ENCODE peak calls at places on chromosome 15, in five cellular contexts. J is CD8-positive, alpha-beta T cell; Q is iris pigment epithelial cell; W is colonic mucosa; X is iPS DF 6.9. H is an unnamed sample.

GRCh38 chr15:31270767-31271166 is 55.9 kb upstream of the KLF13 start:
- DNase-seq in J (no peak), W (peak; percentile 20), X (peak; percentile 31), Q (no peak), H (no peak)

GRCh38 chr15:67164401-67164791 is 90.1 kb downstream of the AAGAB start:
- DNase-seq in Q (no peak), W (no peak), J (no peak), X (no peak), H (no peak)

GRCh38 chr15:27241942-27242341 is 271.0 kb downstream of the GABRG3 start:
- DNase-seq in Q (no peak), J (no peak), W (no peak), X (no peak), H (no peak)

GRCh38 chr15:58221591-58222241 is 83.5 kb downstream of the AQP9 start:
- DNase-seq in J (no peak), Q (peak; percentile 24), W (peak; percentile 21), X (no peak), H (no peak)

GRCh38 chr15:43493687-43494472 is 924 bp upstream of the TP53BP1 start:
- DNase-seq in J (no peak), Q (no peak), W (no peak), X (no peak), H (no peak)

GRCh38 chr15:81809543-81809942 is 236.3 kb downstream of the MEX3B start:
- DNase-seq in X (no peak), J (no peak), Q (no peak), W (no peak), H (no peak)

GRCh38 chr15:73934281-73934680 is 8.0 kb downstream of the LOXL1 start:
- DNase-seq in X (no peak), W (no peak), J (no peak), Q (no peak), H (no peak)

GRCh38 chr15:66625974-66626373 is 60.2 kb upstream of the LCTL start:
- DNase-seq in J (no peak), X (no peak), W (no peak), Q (no peak), H (no peak)

GRCh38 chr15:51736646-51737537 is 563 bp downstream of the LYSMD2 start:
- DNase-seq in X (no peak), W (peak; percentile 77), J (peak; percentile 23), Q (no peak), H (peak; percentile 57)

GRCh38 chr15:89088605-89089315 is 504 bp downstream of the ABHD2 start:
- DNase-seq in W (peak; percentile 55), J (no peak), X (no peak), Q (no peak), H (no peak)

GRCh38 chr15:68114356-68114755 is 60.2 kb downstream of the PIAS1 start:
- DNase-seq in X (no peak), Q (peak; percentile 61), W (no peak), J (no peak), H (no peak)

GRCh38 chr15:93451822-93452221 is 362.8 kb upstream of the RGMA start:
- DNase-seq in Q (no peak), X (no peak), J (no peak), W (no peak), H (no peak)

GRCh38 chr15:100721758-100722550 is 119.6 kb downstream of the ASB7 start:
- DNase-seq in J (no peak), Q (peak; percentile 99), X (no peak), W (peak; percentile 50), H (no peak)

GRCh38 chr15:59347915-59348314 is 24.8 kb downstream of the MYO1E start:
- DNase-seq in X (no peak), W (no peak), Q (no peak), J (no peak), H (no peak)

GRCh38 chr15:40691737-40692136 is 3.2 kb upstream of the RAD51 start:
- DNase-seq in W (peak; percentile 50), X (no peak), Q (peak; percentile 4), J (no peak), H (no peak)

GRCh38 chr15:36757189-36757814 is 177.9 kb downstream of the CDIN1 start:
- DNase-seq in J (no peak), X (no peak), Q (peak; percentile 61), W (no peak), H (no peak)

GRCh38 chr15:35696767-35697231 is 150.8 kb upstream of the DPH6 start:
- DNase-seq in X (no peak), Q (peak; percentile 96), W (no peak), J (no peak), H (no peak)

GRCh38 chr15:77542491-77543001 is 90.2 kb downstream of the LINGO1 start:
- DNase-seq in Q (peak; percentile 12), X (no peak), J (no peak), W (no peak), H (no peak)

GRCh38 chr15:59224474-59224873 is 17.8 kb downstream of the LDHAL6B start:
- DNase-seq in Q (peak; percentile 16), W (no peak), J (no peak), X (no peak), H (no peak)

GRCh38 chr15:58331562-58331902 is 100.3 kb upstream of the LIPC start:
- DNase-seq in Q (no peak), J (no peak), X (no peak), W (no peak), H (no peak)

GRCh38 chr15:66323312-66323928 is 30.1 kb downstream of the DIS3L start:
- DNase-seq in W (no peak), X (no peak), J (no peak), Q (no peak), H (no peak)

GRCh38 chr15:101294731-101295606 is at the start of gene SNRPA1:
- DNase-seq in J (peak; percentile 94), W (peak; percentile 97), X (peak; percentile 66), Q (peak; percentile 98), H (peak; percentile 97)

GRCh38 chr15:77514635-77515421 is 94.1 kb downstream of the HMG20A start:
- DNase-seq in W (no peak), X (no peak), Q (no peak), J (no peak), H (no peak)

GRCh38 chr15:49343546-49343945 is 79.5 kb upstream of the FGF7 start:
- DNase-seq in X (no peak), Q (no peak), W (no peak), J (no peak), H (no peak)

H was measured in retina.